ENCODE peak calls at places on chromosomes 5 and 9, in six cellular contexts. R, C, L, P, D and E are unnamed samples.

GRCh38 chr5:9265391-9266287 is 280.2 kb downstream of the SEMA5A start:
- DNase-seq in R (peak), C (no peak), L (no peak), P (peak), D (no peak), E (peak)

GRCh38 chr5:173963867-173964429 is 25.0 kb upstream of the C5orf47 start:
- DNase-seq in R (no peak), C (peak), L (no peak), P (peak), D (no peak), E (peak)

GRCh38 chr9:117114768-117115167 is 300.1 kb downstream of the ASTN2 start:
- DNase-seq in R (no peak), C (no peak), L (no peak), P (peak), D (no peak), E (no peak)

GRCh38 chr5:74275204-74275992 is 365.1 kb downstream of the ENC1 start:
- DNase-seq in R (no peak), C (no peak), L (no peak), P (no peak), D (no peak), E (peak)

GRCh38 chr9:11702529-11702928 is 990.7 kb upstream of the TYRP1 start:
- DNase-seq in R (no peak), C (peak), L (no peak), P (no peak), D (no peak), E (no peak)

GRCh38 chr5:128328479-128328878 is 209.6 kb downstream of the FBN2 start:
- DNase-seq in R (no peak), C (no peak), L (no peak), P (no peak), D (no peak), E (peak)

GRCh38 chr5:151101151-151101550 is 20.3 kb upstream of the TNIP1 start:
- DNase-seq in R (no peak), C (no peak), L (no peak), P (no peak), D (no peak), E (no peak)

GRCh38 chr9:69759478-69760277 is at the start of gene PTAR1:
- DNase-seq in R (peak), C (peak), L (peak), P (peak), D (peak), E (peak)

GRCh38 chr5:42057254-42057690 is 132.2 kb downstream of the FBXO4 start:
- DNase-seq in R (no peak), C (no peak), L (no peak), P (peak), D (peak), E (peak)

GRCh38 chr9:89786650-89787049 is 181.8 kb downstream of the GADD45G start:
- DNase-seq in R (no peak), C (no peak), L (peak), P (no peak), D (no peak), E (no peak)

GRCh38 chr5:151070449-151070848 is 10.4 kb downstream of the TNIP1 start:
- DNase-seq in R (no peak), C (no peak), L (no peak), P (peak), D (no peak), E (no peak)

GRCh38 chr5:65834306-65834705 is 92.1 kb upstream of the ERBIN start:
- DNase-seq in R (no peak), C (no peak), L (no peak), P (no peak), D (no peak), E (no peak)

GRCh38 chr9:17229945-17230560 is 95.2 kb downstream of the CNTLN start:
- DNase-seq in R (no peak), C (peak), L (no peak), P (peak), D (no peak), E (no peak)

GRCh38 chr9:136052433-136052880 is 42.6 kb downstream of the NACC2 start:
- DNase-seq in R (peak), C (no peak), L (peak), P (peak), D (peak), E (no peak)

GRCh38 chr5:113182658-113183344 is 206.2 kb downstream of the DCP2 start:
- DNase-seq in R (no peak), C (no peak), L (no peak), P (no peak), D (no peak), E (no peak)

GRCh38 chr5:32645246-32645645 is 59.9 kb downstream of the SUB1 start:
- DNase-seq in R (no peak), C (no peak), L (no peak), P (peak), D (no peak), E (no peak)

GRCh38 chr9:77384406-77384805 is 207.1 kb downstream of the VPS13A start:
- DNase-seq in R (no peak), C (no peak), L (no peak), P (peak), D (no peak), E (no peak)

GRCh38 chr5:92801921-92802320 is 779.1 kb downstream of the NR2F1-AS1 start:
- DNase-seq in R (no peak), C (no peak), L (no peak), P (peak), D (no peak), E (peak)